ENCODE peak calls at places on chromosomes 4 and X, in five cellular contexts. R is IMR-90, V is heart left ventricle, I is hepatocyte, T is spleen. L is an unnamed sample.

GRCh38 chr4:184641022-184641421 is 8.2 kb downstream of the CASP3 start:
- DNase-seq in R (no peak), T (no peak), V (no peak), I (no peak), L (no peak)

GRCh38 chr4:6019316-6020263 is 1.4 kb upstream of the C4orf50 start:
- DNase-seq in R (peak; percentile 44), T (no peak), V (no peak), I (peak; percentile 86), L (peak; percentile 36)

GRCh38 chrX:48899078-48899410 is 1.3 kb downstream of the PQBP1 start:
- DNase-seq in T (peak; percentile 37), R (no peak), I (no peak), V (no peak), L (no peak)

GRCh38 chr4:74223801-74224200 is 65.9 kb downstream of the MTHFD2L start:
- DNase-seq in I (no peak), V (no peak), T (no peak), R (peak; percentile 59), L (no peak)

GRCh38 chr4:125541836-125542235 is 227.1 kb downstream of the FAT4 start:
- DNase-seq in R (no peak), T (no peak), I (no peak), V (no peak), L (no peak)

GRCh38 chr4:105992641-105993305 is 97.5 kb downstream of the NPNT start:
- DNase-seq in R (no peak), I (no peak), V (no peak), T (no peak), L (no peak)

GRCh38 chr4:70801265-70801809 is 38.4 kb downstream of the GRSF1 start:
- DNase-seq in R (no peak), V (no peak), T (no peak), I (no peak), L (no peak)

GRCh38 chr4:139229534-139230039 is 50.4 kb downstream of the MGARP start:
- DNase-seq in T (no peak), V (no peak), R (peak; percentile 68), I (peak; percentile 70), L (no peak)

GRCh38 chr4:17635056-17635455 is 20.6 kb downstream of the MED28 start:
- DNase-seq in T (no peak), I (no peak), R (no peak), V (no peak), L (no peak)

GRCh38 chrX:4315891-4316290 is 602.4 kb upstream of the PRKX start:
- DNase-seq in V (no peak), R (no peak), I (no peak), T (no peak), L (no peak)

GRCh38 chr4:141132689-141133145 is 552 bp downstream of the RNF150 start:
- DNase-seq in I (peak; percentile 67), V (peak; percentile 70), R (peak; percentile 29), T (peak; percentile 76), L (no peak)

GRCh38 chr4:171954650-171955049 is 141.4 kb downstream of the GALNTL6 start:
- DNase-seq in V (no peak), R (no peak), T (no peak), I (no peak), L (no peak)

GRCh38 chrX:11423362-11423818 is 130.2 kb downstream of the AMELX start:
- DNase-seq in T (no peak), V (peak; percentile 29), R (peak; percentile 90), I (no peak), L (peak; percentile 33)

GRCh38 chr4:16261313-16261878 is 35.1 kb upstream of the TAPT1 start:
- DNase-seq in I (no peak), V (no peak), R (no peak), T (no peak), L (peak; percentile 19)

GRCh38 chr4:28267166-28267565 is 1406.5 kb downstream of the STIM2 start:
- DNase-seq in I (no peak), V (no peak), R (peak; percentile 44), T (no peak), L (no peak)

GRCh38 chr4:13968723-13969122 is 341.2 kb upstream of the BOD1L1 start:
- DNase-seq in V (no peak), R (peak; percentile 66), I (no peak), T (no peak), L (no peak)

GRCh38 chrX:133649659-133650058 is 234.4 kb upstream of the GPC4 start:
- DNase-seq in I (no peak), T (no peak), R (no peak), V (no peak), L (no peak)
- H3K27me3 ChIP-seq in I (no peaks in the 10 kb centered on the region), T (no peaks in the 10 kb centered on the region), R (peaks cover 2% of the 10 kb centered on the region), V (no peaks in the 10 kb centered on the region), L (no peaks in the 10 kb centered on the region)

DNA sequence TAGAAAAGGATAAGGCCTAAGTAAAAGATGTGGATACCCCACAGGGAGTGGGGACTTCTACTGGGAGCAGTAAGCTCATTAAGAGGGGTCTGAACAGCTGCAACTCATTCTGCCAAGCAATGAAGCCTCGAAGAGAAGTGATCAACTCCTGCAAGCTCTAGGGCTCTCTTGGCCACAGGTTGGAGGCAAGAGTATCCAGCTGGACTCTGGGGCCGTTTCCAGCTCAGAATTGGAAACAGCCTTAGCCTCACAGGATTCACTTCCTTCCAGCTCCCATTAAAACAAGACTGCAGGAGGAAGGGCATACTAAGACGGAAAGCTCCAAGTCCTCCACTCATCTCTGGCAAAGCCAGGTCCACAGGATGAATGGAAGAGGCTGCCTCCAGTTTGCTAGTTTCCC is 126.3 kb downstream of the ATG4A start:
- DNase-seq in T (no peak), I (no peak), R (no peak), V (peak; percentile 52), L (no peak)
- H3K27ac ChIP-seq in T (no peak overlapping the region), I (no peak overlapping the region), R (no peak overlapping the region), V (no peak overlapping the region), L (no peak overlapping the region)

GRCh38 chr4:173171098-173171497 is 2.5 kb downstream of the GALNT7 start:
- DNase-seq in T (no peak), I (peak; percentile 37), V (no peak), R (peak; percentile 52), L (no peak)
- TF ChIP-seq CTCF in T (no peak), I (peak; percentile 26), V (peak; percentile 18), R (peak; percentile 33), L (no peak)

GRCh38 chr4:24174622-24175021 is 284.8 kb upstream of the PPARGC1A start:
- DNase-seq in T (no peak), I (peak; percentile 24), R (peak; percentile 61), V (no peak), L (no peak)

GRCh38 chr4:24181005-24181404 is 291.2 kb upstream of the PPARGC1A start:
- DNase-seq in I (no peak), V (no peak), T (no peak), R (no peak), L (no peak)

GRCh38 chr4:24180586-24180985 is 290.7 kb upstream of the PPARGC1A start:
- DNase-seq in R (no peak), V (no peak), T (no peak), I (no peak), L (no peak)

GRCh38 chr4:24175707-24176106 is 285.9 kb upstream of the PPARGC1A start:
- DNase-seq in V (no peak), T (no peak), R (no peak), I (no peak), L (no peak)

GRCh38 chr4:24179201-24179840 is 289.5 kb upstream of the PPARGC1A start:
- DNase-seq in R (no peak), V (no peak), I (no peak), T (no peak), L (no peak)
- H3K27me3 ChIP-seq in R (peaks cover 2% of the 10 kb centered on the region), V (no peaks in the 10 kb centered on the region), I (no peaks in the 10 kb centered on the region), T (no peaks in the 10 kb centered on the region), L (no peaks in the 10 kb centered on the region)

DNA sequence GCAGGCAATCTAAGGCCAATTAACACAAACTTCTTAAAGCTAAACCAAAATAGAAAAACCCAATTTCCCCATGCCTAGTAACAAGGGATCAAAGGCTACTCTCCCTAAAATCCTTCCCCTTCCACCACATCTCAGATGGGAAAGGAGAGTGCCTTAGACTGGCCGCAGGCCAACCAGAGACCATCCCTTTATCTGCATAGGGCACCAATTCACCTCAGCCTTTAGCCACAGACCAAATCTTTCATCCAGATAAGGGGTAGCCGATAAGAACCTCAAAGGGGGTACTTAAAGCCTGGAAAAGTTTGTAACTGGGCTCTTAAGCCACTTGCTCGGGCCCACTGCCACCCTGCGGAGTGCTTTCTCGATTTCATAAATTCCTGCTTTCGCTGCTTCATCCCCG is 68.3 kb downstream of the TEX13C start:
- DNase-seq in R (no peak), T (no peak), V (no peak), I (no peak), L (no peak)
- H3K27ac ChIP-seq in R (no peak overlapping the region), T (no peak overlapping the region), V (no peak overlapping the region), I (no peak overlapping the region), L (no peak overlapping the region)

GRCh38 chrX:110157444-110157843 is 154.5 kb downstream of the TMEM164 start:
- DNase-seq in I (no peak), R (no peak), V (no peak), T (no peak), L (no peak)

GRCh38 chrX:110159235-110159634 is 156.3 kb downstream of the TMEM164 start:
- DNase-seq in T (no peak), R (no peak), V (no peak), I (no peak), L (no peak)

GRCh38 chrX:110155759-110156158 is 152.8 kb downstream of the TMEM164 start:
- DNase-seq in I (no peak), V (no peak), R (no peak), T (no peak), L (no peak)

GRCh38 chrX:110153900-110154299 is 151.0 kb downstream of the TMEM164 start:
- DNase-seq in I (no peak), V (no peak), T (no peak), R (no peak), L (no peak)

GRCh38 chrX:110156167-110156754 is 153.3 kb downstream of the TMEM164 start:
- DNase-seq in T (no peak), V (no peak), R (no peak), I (no peak), L (no peak)
- TF ChIP-seq CTCF in T (peak; percentile 37), V (peak; percentile 59), R (peak; percentile 59), I (peak; percentile 54), L (no peak)

GRCh38 chrX:129659861-129660260 is 5.1 kb upstream of the APLN start:
- DNase-seq in T (no peak), R (no peak), V (no peak), I (no peak), L (no peak)

GRCh38 chrX:129661369-129661768 is 6.6 kb upstream of the APLN start:
- DNase-seq in R (no peak), T (no peak), V (no peak), I (no peak), L (no peak)

GRCh38 chrX:129655547-129656248 is 942 bp upstream of the APLN start:
- DNase-seq in I (no peak), R (no peak), V (no peak), T (no peak), L (no peak)

GRCh38 chrX:129658429-129658828 is 3.7 kb upstream of the APLN start:
- DNase-seq in T (no peak), V (no peak), R (no peak), I (no peak), L (no peak)

GRCh38 chrX:129659137-129659536 is 4.4 kb upstream of the APLN start:
- DNase-seq in R (no peak), I (no peak), V (no peak), T (no peak), L (no peak)
- H3K27me3 ChIP-seq in R (peaks cover 8% of the 10 kb centered on the region), I (no peaks in the 10 kb centered on the region), V (no peaks in the 10 kb centered on the region), T (no peaks in the 10 kb centered on the region), L (no peaks in the 10 kb centered on the region)

L was measured in lung.